ENCODE peak calls at places on chromosomes 3 and 15, in four cellular contexts. S is fibroblast of gingiva; D is brain microvascular endothelial cell; I is CD8-positive, alpha-beta T cell. M is an unnamed sample.

GRCh38 chr3:52860424-52860768 is 25.6 kb upstream of the MUSTN1 start:
- DNase-seq in S (no peak), D (no peak), I (no peak), M (no peak)

GRCh38 chr3:63390831-63391230 is 112.7 kb downstream of the SYNPR start:
- DNase-seq in S (no peak), D (peak), I (no peak), M (no peak)

GRCh38 chr3:197508511-197508910 is 47.3 kb downstream of the BDH1 start:
- DNase-seq in S (no peak), D (no peak), I (no peak), M (no peak)

GRCh38 chr3:16177962-16178627 is 3.6 kb downstream of the GALNT15 start:
- DNase-seq in S (peak), D (peak), I (peak), M (peak)

GRCh38 chr15:91482799-91483198 is 370.7 kb upstream of the SLCO3A1 start:
- DNase-seq in S (no peak), D (no peak), I (no peak), M (no peak)

GRCh38 chr15:26641144-26641543 is 131.7 kb downstream of the GABRB3 start:
- DNase-seq in S (no peak), D (no peak), I (no peak), M (no peak)

GRCh38 chr3:52433328-52434060 is 11.4 kb downstream of the SEMA3G start:
- DNase-seq in S (no peak), D (no peak), I (no peak), M (no peak)

GRCh38 chr3:130948374-130948773 is 54.5 kb downstream of the ATP2C1 start:
- DNase-seq in S (no peak), D (no peak), I (no peak), M (no peak)

GRCh38 chr3:192943384-192943783 is 25.7 kb upstream of the MB21D2 start:
- DNase-seq in S (no peak), D (peak), I (no peak), M (no peak)

GRCh38 chr15:38890194-38890593 is 325.6 kb upstream of the RASGRP1 start:
- DNase-seq in S (no peak), D (no peak), I (no peak), M (no peak)

GRCh38 chr3:15728766-15729165 is 69.0 kb downstream of the ANKRD28 start:
- DNase-seq in S (peak), D (no peak), I (no peak), M (no peak)

GRCh38 chr3:12916159-12916558 is 74.8 kb upstream of the RPL32 start:
- DNase-seq in S (no peak), D (no peak), I (peak), M (peak)

GRCh38 chr3:127342735-127343134 is 54.9 kb upstream of the PRR20G start:
- DNase-seq in S (no peak), D (no peak), I (no peak), M (peak)

GRCh38 chr15:92394327-92395175 is 870 bp downstream of the ST8SIA2 start:
- DNase-seq in S (no peak), D (no peak), I (no peak), M (no peak)

GRCh38 chr3:105334138-105334882 is 32.4 kb upstream of the ALCAM start:
- DNase-seq in S (peak), D (no peak), I (no peak), M (no peak)

GRCh38 chr15:27244047-27244446 is 273.1 kb downstream of the GABRG3 start:
- DNase-seq in S (no peak), D (no peak), I (no peak), M (no peak)

GRCh38 chr3:110773413-110773954 is 298.1 kb upstream of the NECTIN3 start:
- DNase-seq in S (peak), D (peak), I (no peak), M (peak)

GRCh38 chr15:70781236-70781635 is 17.9 kb upstream of the UACA start:
- DNase-seq in S (no peak), D (no peak), I (no peak), M (no peak)

GRCh38 chr15:67724679-67725365 is 100.5 kb upstream of the SKOR1 start:
- DNase-seq in S (no peak), D (no peak), I (no peak), M (no peak)

GRCh38 chr3:124926426-124927116 is 8.0 kb downstream of the MUC13 start:
- DNase-seq in S (no peak), D (no peak), I (no peak), M (no peak)

GRCh38 chr3:118945834-118946233 is 88.8 kb downstream of the IGSF11 start:
- DNase-seq in S (no peak), D (no peak), I (no peak), M (no peak)

GRCh38 chr15:29312387-29312786 is 42.8 kb upstream of the NSMCE3 start:
- DNase-seq in S (peak), D (peak), I (no peak), M (no peak)

GRCh38 chr3:26712211-26713026 is 89.8 kb downstream of the LRRC3B start:
- DNase-seq in S (no peak), D (peak), I (no peak), M (peak)

M was measured in SK-MEL-5.